ENCODE peak calls at places on chromosome 6, in six cellular contexts. W, N, G, J, A and M are unnamed samples.

GRCh38 chr6:111663692-111664564 is 58.2 kb upstream of the TRAF3IP2 start:
- DNase-seq in W (peak; percentile 73), N (no peak), G (no peak), J (peak; percentile 74), A (no peak), M (no peak)

GRCh38 chr6:110125361-110125760 is 54.1 kb downstream of the WASF1 start:
- DNase-seq in W (no peak), N (no peak), G (no peak), J (no peak), A (no peak), M (no peak)

GRCh38 chr6:119351005-119351394 is 1.4 kb upstream of the MAN1A1 start:
- DNase-seq in W (no peak), N (no peak), G (peak; percentile 73), J (no peak), A (no peak), M (no peak)

GRCh38 chr6:118810420-118811027 is 83.4 kb upstream of the ASF1A start:
- DNase-seq in W (no peak), N (no peak), G (no peak), J (no peak), A (peak; percentile 80), M (no peak)

GRCh38 chr6:161578478-161578877 is 304.6 kb upstream of the AGPAT4 start:
- DNase-seq in W (no peak), N (peak; percentile 54), G (no peak), J (no peak), A (no peak), M (no peak)

GRCh38 chr6:139371421-139372253 is 2.8 kb downstream of the CITED2 start:
- DNase-seq in W (no peak), N (no peak), G (peak; percentile 36), J (no peak), A (no peak), M (no peak)

GRCh38 chr6:158174514-158174913 is 6.4 kb downstream of the GTF2H5 start:
- DNase-seq in W (no peak), N (no peak), G (peak; percentile 89), J (no peak), A (no peak), M (peak; percentile 79)

GRCh38 chr6:21653902-21654301 is 60.4 kb downstream of the SOX4 start:
- DNase-seq in W (no peak), N (no peak), G (no peak), J (no peak), A (no peak), M (no peak)

GRCh38 chr6:71733970-71734899 is 152.1 kb upstream of the RIMS1 start:
- DNase-seq in W (no peak), N (no peak), G (peak; percentile 43), J (no peak), A (no peak), M (no peak)

GRCh38 chr6:132214716-132215115 is 186.6 kb downstream of the MOXD1 start:
- DNase-seq in W (no peak), N (no peak), G (no peak), J (no peak), A (no peak), M (peak; percentile 57)

GRCh38 chr6:110527516-110527915 is 51.1 kb upstream of the SLC22A16 start:
- DNase-seq in W (no peak), N (no peak), G (no peak), J (no peak), A (no peak), M (no peak)

GRCh38 chr6:83047065-83047754 is 18.4 kb downstream of the UBE3D start:
- DNase-seq in W (no peak), N (no peak), G (no peak), J (no peak), A (no peak), M (no peak)

GRCh38 chr6:83055366-83055964 is 10.2 kb downstream of the UBE3D start:
- DNase-seq in W (peak; percentile 28), N (peak; percentile 32), G (peak; percentile 81), J (no peak), A (peak; percentile 18), M (peak; percentile 8)

GRCh38 chr6:83053678-83054077 is 12.0 kb downstream of the UBE3D start:
- DNase-seq in W (no peak), N (no peak), G (no peak), J (no peak), A (no peak), M (no peak)

DNA sequence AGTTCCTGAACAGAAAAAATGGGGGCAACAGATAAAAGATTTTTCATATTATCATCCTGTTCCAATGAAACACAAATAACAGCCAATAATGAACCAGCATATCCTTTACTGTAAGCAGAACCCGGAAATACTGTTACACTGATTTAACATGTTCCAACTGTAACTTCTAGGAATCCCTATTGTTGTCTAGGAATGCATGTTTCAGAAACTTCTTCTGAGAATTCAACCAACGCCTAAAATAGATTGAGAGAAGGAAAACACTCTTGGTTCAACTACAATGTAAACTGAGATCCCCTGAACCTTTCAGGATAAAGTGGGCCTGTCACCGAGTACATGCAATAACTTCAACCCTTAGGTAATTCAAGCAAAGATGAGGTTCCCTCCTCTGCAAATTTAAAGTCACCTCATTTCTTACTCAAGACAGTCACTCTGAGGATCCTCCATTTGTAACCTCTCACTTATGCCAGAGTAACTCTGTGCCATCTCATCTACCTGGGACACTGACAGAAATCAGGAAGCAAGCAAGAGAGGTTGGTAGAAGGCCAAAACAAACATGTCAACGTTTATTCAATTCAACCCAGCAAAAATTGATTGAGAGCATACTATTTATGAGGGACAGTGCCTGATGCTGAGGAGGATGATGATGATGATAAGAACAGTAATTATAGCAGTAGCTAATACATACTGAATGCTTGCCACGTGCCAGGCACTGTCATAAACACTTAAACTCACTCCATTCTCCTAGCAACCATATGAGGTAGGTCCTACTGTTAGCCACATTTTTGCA is 14.1 kb downstream of the UBE3D start:
- DNase-seq in W (no peak), N (no peak), G (no peak), J (no peak), A (no peak), M (no peak)
- H3K36me3 ChIP-seq in W (no peaks in the 10 kb centered on the region), N (peaks cover 4% of the 10 kb centered on the region), G (no peaks in the 10 kb centered on the region), J (peaks cover 10% of the 10 kb centered on the region), A (no peaks in the 10 kb centered on the region), M (no peaks in the 10 kb centered on the region)

GRCh38 chr6:169393753-169394152 is 140.1 kb upstream of the THBS2 start:
- DNase-seq in W (no peak), N (no peak), G (no peak), J (no peak), A (no peak), M (no peak)
- H3K9me3 ChIP-seq in W (no peaks in the 10 kb centered on the region), N (peaks cover 4% of the 10 kb centered on the region), G (peaks cover 18% of the 10 kb centered on the region), J (peaks cover 37% of the 10 kb centered on the region), A (no peaks in the 10 kb centered on the region), M (no peaks in the 10 kb centered on the region)

GRCh38 chr6:133985970-133986369 is 32.9 kb downstream of the TBPL1 start:
- DNase-seq in W (no peak), N (no peak), G (no peak), J (no peak), A (no peak), M (no peak)
- H3K36me3 ChIP-seq in W (no peaks in the 10 kb centered on the region), N (peaks cover 25% of the 10 kb centered on the region), G (peaks cover 46% of the 10 kb centered on the region), J (peaks cover 84% of the 10 kb centered on the region), A (no peaks in the 10 kb centered on the region), M (peaks cover 38% of the 10 kb centered on the region)

GRCh38 chr6:142266060-142266459 is 35.7 kb upstream of the ADGRG6 start:
- DNase-seq in W (no peak), N (no peak), G (no peak), J (no peak), A (no peak), M (no peak)

GRCh38 chr6:142271476-142271875 is 30.3 kb upstream of the ADGRG6 start:
- DNase-seq in W (no peak), N (no peak), G (no peak), J (no peak), A (no peak), M (no peak)

GRCh38 chr6:142262231-142262630 is 39.6 kb upstream of the ADGRG6 start:
- DNase-seq in W (no peak), N (no peak), G (no peak), J (no peak), A (no peak), M (no peak)

GRCh38 chr6:142260748-142261147 is 41.1 kb upstream of the ADGRG6 start:
- DNase-seq in W (no peak), N (no peak), G (no peak), J (no peak), A (no peak), M (no peak)

DNA sequence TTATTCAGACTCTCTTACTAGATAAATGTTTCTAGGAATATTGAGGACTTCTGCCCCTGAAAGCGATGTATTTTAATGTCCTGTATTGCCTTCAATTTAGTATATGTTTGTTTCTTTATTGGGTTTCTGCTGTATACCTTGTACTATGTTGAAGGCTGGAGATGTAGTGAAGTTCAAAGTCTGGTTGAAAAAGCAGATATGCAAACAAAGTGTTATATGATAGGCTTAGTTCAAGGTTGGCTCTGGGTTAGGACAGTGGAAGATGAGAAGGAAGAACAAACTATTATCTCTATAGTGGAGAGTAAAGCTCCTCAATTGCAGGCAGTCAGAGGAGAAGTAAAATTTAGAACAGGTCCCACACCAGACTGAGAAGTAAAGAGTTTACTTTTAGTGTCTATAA is 36.3 kb upstream of the ADGRG6 start:
- DNase-seq in W (no peak), N (no peak), G (no peak), J (no peak), A (no peak), M (no peak)
- H3K9me3 ChIP-seq in W (no peaks in the 10 kb centered on the region), N (no peaks in the 10 kb centered on the region), G (no peaks in the 10 kb centered on the region), J (no peaks in the 10 kb centered on the region), A (no peaks in the 10 kb centered on the region), M (peaks cover 2% of the 10 kb centered on the region)

GRCh38 chr6:152353440-152353839 is 283.7 kb downstream of the SYNE1 start:
- DNase-seq in W (no peak), N (no peak), G (no peak), J (no peak), A (no peak), M (no peak)

GRCh38 chr6:152356659-152357058 is 280.5 kb downstream of the SYNE1 start:
- DNase-seq in W (no peak), N (peak; percentile 37), G (peak; percentile 51), J (no peak), A (peak; percentile 31), M (no peak)

GRCh38 chr6:152360016-152360415 is 277.1 kb downstream of the SYNE1 start:
- DNase-seq in W (no peak), N (peak; percentile 89), G (no peak), J (no peak), A (no peak), M (no peak)

GRCh38 chr6:152355166-152355565 is 282.0 kb downstream of the SYNE1 start:
- DNase-seq in W (no peak), N (no peak), G (no peak), J (no peak), A (no peak), M (no peak)

DNA sequence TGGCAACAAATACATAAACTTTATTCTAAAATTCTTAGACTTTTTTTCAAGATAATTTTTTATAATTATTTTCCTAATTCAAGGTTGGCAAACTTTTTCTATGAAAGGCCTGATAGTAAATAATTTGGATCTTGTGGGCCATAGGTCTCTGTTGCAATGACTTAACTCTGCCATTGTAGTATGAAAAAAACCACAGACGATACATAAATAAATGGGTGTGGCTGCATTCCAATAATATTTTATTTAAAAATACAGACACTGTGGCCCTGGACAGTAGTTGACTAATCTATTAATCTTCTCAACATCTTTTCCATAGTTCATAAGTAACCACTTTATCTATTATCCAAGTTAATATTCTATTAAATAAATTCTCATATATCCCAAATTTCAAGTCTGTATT is 281.1 kb downstream of the SYNE1 start:
- DNase-seq in W (no peak), N (no peak), G (peak; percentile 20), J (no peak), A (no peak), M (no peak)
- H3K36me3 ChIP-seq in W (no peaks in the 10 kb centered on the region), N (no peaks in the 10 kb centered on the region), G (peaks cover 93% of the 10 kb centered on the region), J (peaks cover 83% of the 10 kb centered on the region), A (peaks cover 5% of the 10 kb centered on the region), M (peaks cover 24% of the 10 kb centered on the region)